ENCODE peak calls at places on chromosomes 5 and 9, in six cellular contexts. U is mucosa of descending colon; F is EH; C is NCI-H460; W is stimulated activated CD4-positive, alpha-beta T cell treated with anti-CD3 and anti-CD28 coated beads, TNF-alpha, amount 100 ng/mL, for 4 hours; L is NT2/D1. Z is an unnamed sample.
A peak's percentile ranks its signal among the peaks of the same experiment; 100 is the strongest.

GRCh38 chr9:113479150-113479761 is 15.7 kb downstream of the RGS3 start:
- DNase-seq in L (no peak), U (no peak), C (no peak), W (no peak), F (no peak), Z (no peak)

GRCh38 chr9:94150890-94151660 is 66.8 kb downstream of the PTPDC1 start:
- DNase-seq in W (no peak), C (no peak), L (no peak), U (no peak), F (peak; percentile 57), Z (no peak)

GRCh38 chr5:1750469-1750868 is 49.2 kb downstream of the MRPL36 start:
- DNase-seq in U (no peak), F (no peak), L (no peak), C (no peak), W (no peak), Z (no peak)

GRCh38 chr9:124213396-124213795 is 44.4 kb upstream of the NEK6 start:
- DNase-seq in F (no peak), W (no peak), L (no peak), U (no peak), C (no peak), Z (no peak)

GRCh38 chr9:136665704-136666363 is 3.1 kb downstream of the EGFL7 start:
- DNase-seq in F (no peak), C (peak; percentile 22), L (no peak), U (no peak), W (peak; percentile 19), Z (no peak)

GRCh38 chr9:132798817-132799790 is 79.0 kb downstream of the AK8 start:
- DNase-seq in W (no peak), F (peak; percentile 39), L (no peak), U (peak; percentile 72), C (no peak), Z (no peak)

GRCh38 chr5:15943487-15943886 is 236.1 kb downstream of the MARCHF11 start:
- DNase-seq in W (no peak), U (no peak), C (no peak), L (no peak), F (peak; percentile 78), Z (no peak)

GRCh38 chr9:136644343-136644592 is 18.4 kb upstream of the EGFL7 start:
- DNase-seq in W (no peak), C (no peak), F (peak; percentile 68), U (peak; percentile 92), L (no peak), Z (no peak)

GRCh38 chr9:76249309-76249708 is 144.9 kb downstream of the RFK start:
- DNase-seq in U (no peak), L (no peak), F (no peak), C (no peak), W (no peak), Z (no peak)

GRCh38 chr5:166382031-166382430 is 1909.4 kb upstream of the WWC1 start:
- DNase-seq in U (no peak), F (no peak), C (no peak), W (no peak), L (peak; percentile 27), Z (peak; percentile 67)

GRCh38 chr9:35649431-35650340 is 1.0 kb downstream of the SIT1 start:
- DNase-seq in U (peak; percentile 76), C (no peak), F (no peak), L (no peak), W (no peak), Z (no peak)

GRCh38 chr9:113652355-113653152 is 189.0 kb downstream of the RGS3 start:
- DNase-seq in F (no peak), C (no peak), W (no peak), U (no peak), L (no peak), Z (no peak)

GRCh38 chr5:1905108-1905507 is 22.4 kb upstream of the IRX4 start:
- DNase-seq in L (no peak), C (no peak), W (no peak), F (no peak), U (no peak), Z (no peak)

GRCh38 chr5:100872409-100873190 is 30.5 kb downstream of the ST8SIA4 start:
- DNase-seq in U (no peak), W (no peak), L (no peak), C (no peak), F (no peak), Z (no peak)

GRCh38 chr9:134769084-134769455 is 111.5 kb upstream of the FCN2 start:
- DNase-seq in C (no peak), U (no peak), F (peak; percentile 36), W (no peak), L (no peak), Z (no peak)

GRCh38 chr5:139808481-139809330 is 13.1 kb downstream of the PSD2 start:
- DNase-seq in U (peak; percentile 43), L (no peak), C (peak; percentile 14), F (peak; percentile 60), W (no peak), Z (no peak)

GRCh38 chr9:89661391-89661949 is 56.7 kb downstream of the GADD45G start:
- DNase-seq in F (peak; percentile 38), W (no peak), C (no peak), U (no peak), L (no peak), Z (no peak)

GRCh38 chr5:132671000-132671399 is 2.8 kb upstream of the IL4 start:
- DNase-seq in U (no peak), C (no peak), W (no peak), L (no peak), F (no peak), Z (no peak)

GRCh38 chr9:129835860-129836223 is 584 bp downstream of the USP20 start:
- DNase-seq in F (no peak), L (no peak), W (no peak), U (no peak), C (no peak), Z (no peak)

GRCh38 chr9:96875460-96876142 is 21.3 kb upstream of the ZNF782 start:
- DNase-seq in L (peak; percentile 98), C (peak; percentile 67), F (peak; percentile 50), U (peak; percentile 77), W (no peak), Z (peak; percentile 98)

GRCh38 chr9:101486693-101487442 is 46.8 kb upstream of the RNF20 start:
- DNase-seq in W (no peak), U (peak; percentile 74), C (peak; percentile 43), L (peak; percentile 65), F (peak; percentile 60), Z (no peak)

GRCh38 chr5:27020965-27021364 is 17.4 kb downstream of the CDH9 start:
- DNase-seq in U (no peak), C (peak; percentile 43), W (no peak), L (no peak), F (no peak), Z (no peak)

GRCh38 chr5:87627360-87627759 is 214.6 kb upstream of the CCNH start:
- DNase-seq in F (no peak), W (no peak), U (no peak), L (no peak), C (no peak), Z (no peak)

GRCh38 chr5:93476211-93476851 is 104.7 kb downstream of the NR2F1-AS1 start:
- DNase-seq in C (no peak), L (no peak), F (peak; percentile 12), W (no peak), U (no peak), Z (no peak)

GRCh38 chr5:136296846-136297245 is 68.5 kb downstream of the TRPC7 start:
- DNase-seq in F (no peak), C (no peak), U (no peak), L (no peak), W (no peak), Z (no peak)

GRCh38 chr5:2207416-2207950 is 324.8 kb upstream of the IRX4 start:
- DNase-seq in W (no peak), L (no peak), U (no peak), F (no peak), C (no peak), Z (no peak)

GRCh38 chr9:90344013-90344412 is 298.6 kb downstream of the DIRAS2 start:
- DNase-seq in C (no peak), U (no peak), F (peak; percentile 15), L (no peak), W (no peak), Z (no peak)

GRCh38 chr5:87524217-87524616 is 111.5 kb upstream of the CCNH start:
- DNase-seq in U (no peak), C (no peak), W (no peak), L (no peak), F (no peak), Z (no peak)

GRCh38 chr5:55816342-55816741 is 34.8 kb upstream of the IL31RA start:
- DNase-seq in F (peak; percentile 84), C (no peak), L (no peak), U (no peak), W (no peak), Z (no peak)

GRCh38 chr5:178644826-178645545 is 18.1 kb upstream of the CLK4 start:
- DNase-seq in C (no peak), L (no peak), W (no peak), F (peak; percentile 57), U (no peak), Z (no peak)

GRCh38 chr5:133048993-133049725 is 2.7 kb upstream of the HSPA4 start:
- DNase-seq in C (no peak), W (no peak), L (no peak), F (peak; percentile 94), U (no peak), Z (no peak)